ENCODE peak calls at places on chromosomes 4 and X, in five cellular contexts. D, V, B, I and F are unnamed samples.
A peak's percentile ranks its signal among the peaks of the same experiment; 100 is the strongest.

GRCh38 chrX:21528076-21528475 is 130.1 kb downstream of the KLHL34 start:
- DNase-seq in I (no peak), D (peak; percentile 53), B (no peak), V (no peak), F (peak; percentile 2)

GRCh38 chr4:26807330-26807729 is 53.3 kb upstream of the STIM2 start:
- DNase-seq in B (no peak), D (no peak), V (no peak), I (no peak), F (no peak)

GRCh38 chrX:138756234-138756633 is 44.7 kb upstream of the FGF13 start:
- DNase-seq in V (no peak), D (peak; percentile 73), B (peak; percentile 19), I (no peak), F (peak; percentile 59)

GRCh38 chr4:120960868-120961267 is 38.3 kb upstream of the PRDM5 start:
- DNase-seq in I (no peak), B (no peak), V (no peak), D (no peak), F (no peak)

GRCh38 chrX:65667503-65668355 is at the start of gene MSN:
- DNase-seq in I (peak; percentile 42), D (peak; percentile 66), V (peak; percentile 57), B (peak; percentile 70), F (no peak)

GRCh38 chr4:108443585-108443984 is 176.8 kb upstream of the RPL34 start:
- DNase-seq in V (no peak), I (no peak), B (no peak), D (no peak), F (no peak)

GRCh38 chrX:155148724-155149537 is 67.3 kb upstream of the VBP1 start:
- DNase-seq in V (no peak), D (peak; percentile 40), I (no peak), B (no peak), F (peak; percentile 7)

GRCh38 chrX:39616098-39616729 is 481.5 kb downstream of the BCOR start:
- DNase-seq in B (no peak), V (no peak), D (no peak), I (no peak), F (no peak)

GRCh38 chr4:15078682-15079642 is 76.7 kb downstream of the CPEB2 start:
- DNase-seq in D (peak; percentile 27), V (no peak), B (no peak), I (no peak), F (peak; percentile 30)

GRCh38 chrX:134163836-134164235 is 73.1 kb upstream of the CCDC160 start:
- DNase-seq in D (no peak), I (no peak), V (no peak), B (no peak), F (no peak)

GRCh38 chr4:173270312-173271027 is 63.7 kb downstream of the HMGB2 start:
- DNase-seq in I (no peak), D (no peak), V (no peak), B (peak; percentile 20), F (no peak)

GRCh38 chr4:16140520-16141249 is 56.9 kb upstream of the PROM1 start:
- DNase-seq in D (peak; percentile 94), B (no peak), I (peak; percentile 56), V (no peak), F (peak; percentile 100)